ENCODE peak calls at places on chromosomes 1 and 21, in ten cellular contexts. Z is posterior vena cava; T is iPS-NIHi11; H is foreskin fibroblast; J is T-helper 1 cell; U is psoas muscle; D is iris pigment epithelial cell; E is T-cell; G is activated T-cell treated with anti-CD3 and anti-CD28 coated beads, Interleukin-2, amount 50 U/mL, for 1 hour; W is stimulated activated CD8-positive, alpha-beta memory T cell treated with anti-CD3 and anti-CD28 coated beads, Interleukin-2, amount 100 ng/mL, for 48 hours. S is an unnamed sample.
A peak's percentile ranks its signal among the peaks of the same experiment; 100 is the strongest.

GRCh38 chr1:2588661-2589330 is 2.2 kb downstream of the PRXL2B start:
- DNase-seq in Z (peak; percentile 81), T (no peak), H (no peak), J (no peak), U (no peak), D (no peak), E (no peak), G (no peak), W (no peak), S (no peak)

GRCh38 chr1:159866905-159867304 is 4.4 kb upstream of the VSIG8 start:
- DNase-seq in Z (no peak), T (no peak), H (no peak), J (no peak), U (no peak), D (no peak), E (no peak), G (no peak), W (no peak), S (no peak)

GRCh38 chr1:26768755-26769154 is 19.0 kb upstream of the PIGV start:
- DNase-seq in Z (no peak), T (no peak), H (peak; percentile 83), J (no peak), U (no peak), D (peak; percentile 77), E (no peak), G (no peak), W (no peak), S (peak; percentile 75)

GRCh38 chr1:10528066-10529014 is 53.6 kb downstream of the PEX14 start:
- DNase-seq in Z (peak; percentile 85), T (no peak), H (peak; percentile 82), J (no peak), U (peak; percentile 71), D (peak; percentile 80), E (no peak), G (no peak), W (no peak), S (peak; percentile 78)

GRCh38 chr1:232728507-232729263 is 76.5 kb upstream of the MAP10 start:
- DNase-seq in Z (no peak), T (no peak), H (peak; percentile 28), J (no peak), U (no peak), D (no peak), E (no peak), G (no peak), W (no peak), S (no peak)

GRCh38 chr1:208980590-208980989 is 602.9 kb upstream of the CAMK1G start:
- DNase-seq in Z (no peak), T (no peak), H (peak; percentile 13), J (no peak), U (no peak), D (peak; percentile 4), E (no peak), G (no peak), W (no peak), S (no peak)

GRCh38 chr1:202365092-202365815 is 16.8 kb downstream of the PPP1R12B start:
- DNase-seq in Z (no peak), T (no peak), H (peak; percentile 60), J (no peak), U (peak; percentile 25), D (peak; percentile 59), E (no peak), G (no peak), W (no peak), S (no peak)

GRCh38 chr21:21968810-21969588 is 970.8 kb downstream of the NCAM2 start:
- DNase-seq in Z (no peak), T (no peak), H (no peak), J (no peak), U (no peak), D (peak; percentile 6), E (no peak), G (no peak), W (no peak), S (no peak)

GRCh38 chr1:162854245-162854860 is 6.6 kb downstream of the CCDC190 start:
- DNase-seq in Z (no peak), T (peak; percentile 70), H (peak; percentile 90), J (peak; percentile 36), U (peak; percentile 24), D (peak; percentile 89), E (peak; percentile 38), G (peak; percentile 27), W (peak; percentile 14), S (peak; percentile 67)

GRCh38 chr1:59510249-59510648 is 213.4 kb downstream of the FGGY start:
- DNase-seq in Z (no peak), T (no peak), H (no peak), J (no peak), U (no peak), D (no peak), E (no peak), G (no peak), W (no peak), S (no peak)

GRCh38 chr1:1672181-1672965 is 13.6 kb upstream of the CDK11B start:
- DNase-seq in Z (peak; percentile 61), T (no peak), H (no peak), J (no peak), U (no peak), D (no peak), E (no peak), G (no peak), W (no peak), S (no peak)

GRCh38 chr1:41314781-41315481 is 46.3 kb upstream of the FOXO6 start:
- DNase-seq in Z (no peak), T (no peak), H (peak; percentile 31), J (no peak), U (no peak), D (peak; percentile 79), E (no peak), G (no peak), W (no peak), S (no peak)

GRCh38 chr1:221887091-221887746 is 145.3 kb upstream of the DUSP10 start:
- DNase-seq in Z (peak; percentile 88), T (peak; percentile 12), H (peak; percentile 98), J (no peak), U (peak; percentile 85), D (peak; percentile 73), E (no peak), G (no peak), W (no peak), S (peak; percentile 87)

GRCh38 chr1:212311836-212312497 is 26.8 kb downstream of the PPP2R5A start:
- DNase-seq in Z (no peak), T (no peak), H (peak; percentile 58), J (no peak), U (no peak), D (peak; percentile 50), E (no peak), G (no peak), W (no peak), S (no peak)

GRCh38 chr1:39107891-39108290 is 81.7 kb downstream of the NDUFS5 start:
- DNase-seq in Z (no peak), T (no peak), H (no peak), J (no peak), U (no peak), D (no peak), E (no peak), G (no peak), W (no peak), S (no peak)

GRCh38 chr21:21103692-21104091 is 105.5 kb downstream of the NCAM2 start:
- DNase-seq in Z (no peak), T (no peak), H (no peak), J (no peak), U (no peak), D (no peak), E (no peak), G (no peak), W (no peak), S (no peak)

GRCh38 chr1:205199090-205199930 is 12.2 kb downstream of the DSTYK start:
- DNase-seq in Z (no peak), T (no peak), H (peak; percentile 48), J (no peak), U (no peak), D (peak; percentile 15), E (no peak), G (no peak), W (no peak), S (no peak)

GRCh38 chr1:41792485-41792770 is 126.3 kb downstream of the HIVEP3 start:
- DNase-seq in Z (no peak), T (no peak), H (no peak), J (no peak), U (no peak), D (no peak), E (no peak), G (no peak), W (no peak), S (no peak)

GRCh38 chr1:215476541-215476940 is 90.6 kb upstream of the KCTD3 start:
- DNase-seq in Z (no peak), T (no peak), H (peak; percentile 35), J (no peak), U (no peak), D (peak; percentile 74), E (no peak), G (no peak), W (no peak), S (no peak)

GRCh38 chr1:93703649-93704048 is 22.0 kb upstream of the BCAR3 start:
- DNase-seq in Z (no peak), T (no peak), H (peak; percentile 73), J (no peak), U (no peak), D (no peak), E (no peak), G (no peak), W (no peak), S (no peak)

GRCh38 chr1:22978299-22978698 is 5.6 kb upstream of the LACTBL1 start:
- DNase-seq in Z (no peak), T (no peak), H (peak; percentile 48), J (no peak), U (no peak), D (peak; percentile 59), E (no peak), G (no peak), W (no peak), S (no peak)

GRCh38 chr1:119732465-119733168 is 20.9 kb downstream of the PHGDH start:
- DNase-seq in Z (no peak), T (no peak), H (no peak), J (no peak), U (no peak), D (peak; percentile 15), E (no peak), G (no peak), W (no peak), S (no peak)

GRCh38 chr1:59215766-59216291 is 81.1 kb upstream of the FGGY start:
- DNase-seq in Z (no peak), T (no peak), H (no peak), J (no peak), U (peak; percentile 22), D (no peak), E (no peak), G (no peak), W (no peak), S (no peak)

GRCh38 chr1:172452536-172453159 is 8.8 kb upstream of the PIGC start:
- DNase-seq in Z (no peak), T (no peak), H (no peak), J (no peak), U (no peak), D (peak; percentile 29), E (no peak), G (no peak), W (no peak), S (peak; percentile 64)

GRCh38 chr1:180563013-180563827 is 4.5 kb downstream of the OVAAL start:
- DNase-seq in Z (no peak), T (no peak), H (peak; percentile 76), J (no peak), U (no peak), D (peak; percentile 83), E (no peak), G (no peak), W (no peak), S (no peak)

GRCh38 chr1:202081992-202082391 is 40.7 kb upstream of the GPR37L1 start:
- DNase-seq in Z (no peak), T (no peak), H (no peak), J (no peak), U (no peak), D (no peak), E (no peak), G (no peak), W (no peak), S (no peak)

GRCh38 chr1:197150336-197151005 is 4.0 kb upstream of the ASPM start:
- DNase-seq in Z (no peak), T (no peak), H (peak; percentile 53), J (no peak), U (no peak), D (no peak), E (no peak), G (no peak), W (no peak), S (no peak)

GRCh38 chr21:40835179-40835694 is 11.7 kb downstream of the DSCAM start:
- DNase-seq in Z (no peak), T (no peak), H (no peak), J (no peak), U (no peak), D (no peak), E (no peak), G (no peak), W (no peak), S (no peak)

S was measured in adrenal gland.